ENCODE peak calls at places on chromosomes 3 and 15, in eight cellular contexts. N is fibroblast of mammary gland; E is NCI-H1092 treated with DMSO at 0.1 percent for 48 hours; G is activated CD4-positive, alpha-beta T cell treated with anti-CD3 and anti-CD28 coated beads, Interleukin-2, amount 50 U/mL, for 48 hours; O is stimulated activated CD4-positive, alpha-beta T cell treated with anti-CD3 and anti-CD28 coated beads, Interleukin-2, amount 100 ng/mL, for 48 hours; Z is A172; W is Calu3; J is B cell. L is an unnamed sample.

GRCh38 chr15:81531971-81532370 is 158.0 kb upstream of the TMC3 start:
- DNase-seq in O (no peak), N (no peak), W (no peak), G (no peak), E (no peak), J (no peak), Z (no peak), L (no peak)

GRCh38 chr3:158792709-158793108 is 9.1 kb upstream of the MFSD1 start:
- DNase-seq in O (no peak), N (peak), G (no peak), Z (peak), J (no peak), W (no peak), E (no peak), L (no peak)

GRCh38 chr15:94327356-94327936 is 96.1 kb downstream of the MCTP2 start:
- DNase-seq in O (no peak), J (no peak), N (peak), E (peak), Z (peak), G (no peak), W (peak), L (no peak)

GRCh38 chr3:125433611-125434041 is 58.5 kb upstream of the ZNF148 start:
- DNase-seq in Z (peak), G (no peak), O (no peak), N (no peak), J (no peak), W (peak), E (no peak), L (peak)

GRCh38 chr3:176352716-176353334 is 844.5 kb downstream of the TBL1XR1 start:
- DNase-seq in E (no peak), O (no peak), Z (peak), J (no peak), W (no peak), N (peak), G (no peak), L (no peak)

GRCh38 chr3:51642462-51642861 is 28.6 kb upstream of the TEX264 start:
- DNase-seq in N (peak), E (no peak), W (no peak), G (no peak), Z (no peak), J (no peak), O (no peak), L (no peak)

GRCh38 chr3:184565421-184566211 is 4.0 kb downstream of the EPHB3 start:
- DNase-seq in Z (peak), G (no peak), J (no peak), O (no peak), W (peak), E (no peak), N (peak), L (no peak)

GRCh38 chr15:39745415-39745814 is 37.2 kb downstream of the FSIP1 start:
- DNase-seq in W (no peak), O (no peak), G (no peak), E (no peak), N (no peak), J (no peak), Z (no peak), L (no peak)

GRCh38 chr3:50630916-50631315 is 14.0 kb downstream of the MAPKAPK3 start:
- DNase-seq in J (no peak), W (no peak), G (no peak), N (no peak), O (no peak), Z (peak), E (peak), L (no peak)

GRCh38 chr3:177157492-177157891 is 39.8 kb downstream of the TBL1XR1 start:
- DNase-seq in G (no peak), W (no peak), O (no peak), Z (no peak), J (no peak), E (no peak), N (no peak), L (no peak)

GRCh38 chr3:52841981-52842340 is 7.1 kb upstream of the MUSTN1 start:
- DNase-seq in J (no peak), Z (no peak), E (no peak), N (no peak), W (no peak), O (no peak), G (no peak), L (no peak)

GRCh38 chr15:72991026-72991425 is 61.2 kb upstream of the NEO1 start:
- DNase-seq in E (no peak), O (no peak), N (peak), W (no peak), Z (peak), G (no peak), J (no peak), L (no peak)

GRCh38 chr3:18758047-18758704 is 333.0 kb upstream of the SATB1 start:
- DNase-seq in N (peak), O (no peak), J (peak), Z (peak), G (no peak), E (peak), W (peak), L (no peak)

GRCh38 chr3:103167850-103168249 is 733.0 kb downstream of the ZPLD1 start:
- DNase-seq in N (no peak), J (no peak), E (no peak), G (no peak), O (no peak), Z (no peak), W (no peak), L (no peak)

GRCh38 chr3:8848696-8849131 is 79.3 kb upstream of the OXTR start:
- DNase-seq in Z (peak), J (no peak), O (no peak), W (no peak), N (peak), E (no peak), G (no peak), L (no peak)

GRCh38 chr3:59308001-59308400 is 258.2 kb upstream of the CFAP20DC start:
- DNase-seq in G (no peak), J (no peak), W (no peak), Z (no peak), E (no peak), O (no peak), N (no peak), L (no peak)

GRCh38 chr15:66294157-66294931 is 976 bp downstream of the DIS3L start:
- DNase-seq in J (no peak), G (peak), E (peak), Z (peak), N (peak), W (peak), O (no peak), L (peak)

GRCh38 chr3:113008117-113008516 is 17.3 kb downstream of the GTPBP8 start:
- DNase-seq in Z (no peak), O (no peak), W (no peak), E (no peak), G (no peak), J (no peak), N (no peak), L (no peak)

GRCh38 chr15:44598892-44599291 is 61.9 kb downstream of the EIF3J start:
- DNase-seq in O (no peak), E (no peak), J (no peak), G (no peak), Z (no peak), W (no peak), N (peak), L (no peak)

GRCh38 chr15:98776607-98777281 is 128.4 kb downstream of the IGF1R start:
- DNase-seq in G (no peak), E (no peak), W (no peak), Z (peak), N (peak), J (peak), O (no peak), L (no peak)

GRCh38 chr3:150912501-150912900 is 7.3 kb upstream of the MINDY4B start:
- DNase-seq in J (no peak), E (no peak), Z (no peak), O (no peak), N (no peak), G (no peak), W (no peak), L (no peak)

GRCh38 chr15:69666921-69667811 is 214.5 kb downstream of the RPLP1 start:
- DNase-seq in E (no peak), N (no peak), Z (no peak), G (no peak), J (peak), W (no peak), O (no peak), L (no peak)

GRCh38 chr15:99998661-99999101 is 265.4 kb upstream of the LYSMD4 start:
- DNase-seq in Z (no peak), N (no peak), J (no peak), E (no peak), G (no peak), W (no peak), O (no peak), L (no peak)

GRCh38 chr15:70014860-70015490 is 82.7 kb downstream of the TLE3 start:
- DNase-seq in Z (no peak), N (no peak), E (no peak), W (no peak), J (peak), O (no peak), G (no peak), L (no peak)

GRCh38 chr15:68733666-68734065 is 87.0 kb downstream of the ANP32A start:
- DNase-seq in J (no peak), E (no peak), W (no peak), G (no peak), Z (no peak), O (no peak), N (peak), L (no peak)

GRCh38 chr15:72341361-72341760 is 21.4 kb upstream of the CELF6 start:
- DNase-seq in W (peak), E (no peak), Z (peak), O (no peak), N (no peak), G (no peak), J (no peak), L (no peak)

GRCh38 chr15:58528197-58528870 is 96.5 kb downstream of the LIPC start:
- DNase-seq in E (no peak), Z (no peak), J (no peak), W (peak), N (peak), O (no peak), G (no peak), L (no peak)

GRCh38 chr3:50189274-50189673 is 2.1 kb upstream of the GNAT1 start:
- DNase-seq in G (peak), N (peak), O (peak), W (peak), J (no peak), E (peak), Z (peak), L (peak)

GRCh38 chr15:34358367-34358766 is 8.6 kb downstream of the LPCAT4 start:
- DNase-seq in J (no peak), W (no peak), N (no peak), E (no peak), G (no peak), O (no peak), Z (no peak), L (no peak)

GRCh38 chr3:102718651-102719050 is 283.8 kb downstream of the ZPLD1 start:
- DNase-seq in E (no peak), W (no peak), J (no peak), O (no peak), N (no peak), Z (no peak), G (no peak), L (no peak)

GRCh38 chr15:88905576-88905975 is 7.6 kb downstream of the MFGE8 start:
- DNase-seq in N (no peak), J (no peak), E (no peak), O (no peak), Z (no peak), G (no peak), W (no peak), L (no peak)

GRCh38 chr3:83453010-83453409 is 1505.8 kb upstream of the CADM2 start:
- DNase-seq in N (no peak), J (no peak), W (no peak), Z (no peak), O (no peak), G (no peak), E (no peak), L (no peak)

L was measured in right atrium auricular region.